ENCODE peak calls at places on chromosomes 12 and 14, in seven cellular contexts. One of them, this sample, is unnamed.
A peak's percentile ranks its signal among the peaks of the same experiment; 100 is the strongest.

GRCh38 chr12:132502149-132502881 is 12.4 kb downstream of the FBRSL1 start:
- DNase-seq in right cardiac atrium: no peak
- DNase-seq in heart left ventricle: no peak
- DNase-seq in AG04450: no peak
- DNase-seq in left lung: no peak
- DNase-seq in lower lobe of right lung: no peak
- DNase-seq in H9: peak; percentile 93
- DNase-seq in this sample: no peak

GRCh38 chr12:97960741-97961608 is 498.4 kb downstream of the RMST start:
- DNase-seq in right cardiac atrium: no peak
- DNase-seq in heart left ventricle: no peak
- DNase-seq in AG04450: no peak
- DNase-seq in left lung: no peak
- DNase-seq in lower lobe of right lung: no peak
- DNase-seq in H9: peak; percentile 63
- DNase-seq in this sample: no peak

GRCh38 chr12:23686095-23686494 is 263.4 kb downstream of the SOX5 start:
- DNase-seq in right cardiac atrium: no peak
- DNase-seq in heart left ventricle: no peak
- DNase-seq in AG04450: no peak
- DNase-seq in left lung: no peak
- DNase-seq in lower lobe of right lung: no peak
- DNase-seq in H9: no peak
- DNase-seq in this sample: no peak

GRCh38 chr14:79510659-79511058 is 700.6 kb downstream of the DIO2 start:
- DNase-seq in right cardiac atrium: no peak
- DNase-seq in heart left ventricle: no peak
- DNase-seq in AG04450: peak; percentile 6
- DNase-seq in left lung: no peak
- DNase-seq in lower lobe of right lung: no peak
- DNase-seq in H9: no peak
- DNase-seq in this sample: no peak

GRCh38 chr12:115398311-115398781 is 714.4 kb upstream of the TBX3 start:
- DNase-seq in right cardiac atrium: no peak
- DNase-seq in heart left ventricle: no peak
- DNase-seq in AG04450: no peak
- DNase-seq in left lung: no peak
- DNase-seq in lower lobe of right lung: no peak
- DNase-seq in H9: no peak
- DNase-seq in this sample: no peak

GRCh38 chr12:102474438-102475064 is 5.8 kb downstream of the IGF1 start:
- DNase-seq in right cardiac atrium: no peak
- DNase-seq in heart left ventricle: no peak
- DNase-seq in AG04450: no peak
- DNase-seq in left lung: no peak
- DNase-seq in lower lobe of right lung: no peak
- DNase-seq in H9: no peak
- DNase-seq in this sample: no peak

GRCh38 chr12:91388573-91388972 is 206.0 kb upstream of the DCN start:
- DNase-seq in right cardiac atrium: no peak
- DNase-seq in heart left ventricle: no peak
- DNase-seq in AG04450: no peak
- DNase-seq in left lung: no peak
- DNase-seq in lower lobe of right lung: no peak
- DNase-seq in H9: no peak
- DNase-seq in this sample: no peak

GRCh38 chr12:114404451-114405198 is 1.3 kb downstream of the TBX5 start:
- DNase-seq in right cardiac atrium: no peak
- DNase-seq in heart left ventricle: no peak
- DNase-seq in AG04450: no peak
- DNase-seq in left lung: no peak
- DNase-seq in lower lobe of right lung: no peak
- DNase-seq in H9: no peak
- DNase-seq in this sample: no peak

GRCh38 chr12:7376196-7376595 is 67.8 kb downstream of the CD163L1 start:
- DNase-seq in right cardiac atrium: no peak
- DNase-seq in heart left ventricle: no peak
- DNase-seq in AG04450: peak; percentile 7
- DNase-seq in left lung: no peak
- DNase-seq in lower lobe of right lung: no peak
- DNase-seq in H9: no peak
- DNase-seq in this sample: no peak

GRCh38 chr14:98599082-98599481 is 672.9 kb downstream of the BCL11B start:
- DNase-seq in right cardiac atrium: no peak
- DNase-seq in heart left ventricle: no peak
- DNase-seq in AG04450: no peak
- DNase-seq in left lung: no peak
- DNase-seq in lower lobe of right lung: no peak
- DNase-seq in H9: no peak
- DNase-seq in this sample: no peak

GRCh38 chr12:63362801-63363200 is 211.8 kb upstream of the AVPR1A start:
- DNase-seq in right cardiac atrium: no peak
- DNase-seq in heart left ventricle: no peak
- DNase-seq in AG04450: no peak
- DNase-seq in left lung: no peak
- DNase-seq in lower lobe of right lung: no peak
- DNase-seq in H9: no peak
- DNase-seq in this sample: no peak

GRCh38 chr12:49057888-49058287 is 2.7 kb downstream of the KMT2D start:
- DNase-seq in right cardiac atrium: no peak
- DNase-seq in heart left ventricle: peak; percentile 28
- DNase-seq in AG04450: no peak
- DNase-seq in left lung: no peak
- DNase-seq in lower lobe of right lung: no peak
- DNase-seq in H9: no peak
- DNase-seq in this sample: no peak

GRCh38 chr12:27382126-27382795 is 49.6 kb downstream of the BMAL2 start:
- DNase-seq in right cardiac atrium: no peak
- DNase-seq in heart left ventricle: no peak
- DNase-seq in AG04450: no peak
- DNase-seq in left lung: no peak
- DNase-seq in lower lobe of right lung: no peak
- DNase-seq in H9: no peak
- DNase-seq in this sample: no peak

GRCh38 chr12:91127751-91128150 is 16.5 kb upstream of the LUM start:
- DNase-seq in right cardiac atrium: no peak
- DNase-seq in heart left ventricle: no peak
- DNase-seq in AG04450: no peak
- DNase-seq in left lung: no peak
- DNase-seq in lower lobe of right lung: no peak
- DNase-seq in H9: no peak
- DNase-seq in this sample: no peak

GRCh38 chr14:32038876-32039275 is 38.2 kb upstream of the ARHGAP5 start:
- DNase-seq in right cardiac atrium: no peak
- DNase-seq in heart left ventricle: no peak
- DNase-seq in AG04450: no peak
- DNase-seq in left lung: no peak
- DNase-seq in lower lobe of right lung: no peak
- DNase-seq in H9: no peak
- DNase-seq in this sample: no peak

GRCh38 chr14:100498068-100498467 is 89.1 kb downstream of the BEGAIN start:
- DNase-seq in right cardiac atrium: no peak
- DNase-seq in heart left ventricle: no peak
- DNase-seq in AG04450: no peak
- DNase-seq in left lung: no peak
- DNase-seq in lower lobe of right lung: no peak
- DNase-seq in H9: no peak
- DNase-seq in this sample: no peak

GRCh38 chr14:45238988-45239387 is 14.0 kb downstream of the MIS18BP1 start:
- DNase-seq in right cardiac atrium: no peak
- DNase-seq in heart left ventricle: no peak
- DNase-seq in AG04450: no peak
- DNase-seq in left lung: no peak
- DNase-seq in lower lobe of right lung: no peak
- DNase-seq in H9: no peak
- DNase-seq in this sample: no peak

GRCh38 chr14:61542848-61543790 is 152.2 kb upstream of the HIF1A start:
- DNase-seq in right cardiac atrium: no peak
- DNase-seq in heart left ventricle: no peak
- DNase-seq in AG04450: no peak
- DNase-seq in left lung: no peak
- DNase-seq in lower lobe of right lung: no peak
- DNase-seq in H9: no peak
- DNase-seq in this sample: no peak
- H3K27ac ChIP-seq in right cardiac atrium: peak overlapping the region; percentile 91
- H3K27ac ChIP-seq in heart left ventricle: peak overlapping the region; percentile 37
- H3K27ac ChIP-seq in AG04450: no peak overlapping the region
- H3K27ac ChIP-seq in left lung: peak overlapping the region; percentile 66
- H3K27ac ChIP-seq in lower lobe of right lung: peak overlapping the region; percentile 54
- H3K27ac ChIP-seq in H9: no peak overlapping the region
- H3K27ac ChIP-seq in this sample: peak overlapping the region; percentile 75

DNA sequence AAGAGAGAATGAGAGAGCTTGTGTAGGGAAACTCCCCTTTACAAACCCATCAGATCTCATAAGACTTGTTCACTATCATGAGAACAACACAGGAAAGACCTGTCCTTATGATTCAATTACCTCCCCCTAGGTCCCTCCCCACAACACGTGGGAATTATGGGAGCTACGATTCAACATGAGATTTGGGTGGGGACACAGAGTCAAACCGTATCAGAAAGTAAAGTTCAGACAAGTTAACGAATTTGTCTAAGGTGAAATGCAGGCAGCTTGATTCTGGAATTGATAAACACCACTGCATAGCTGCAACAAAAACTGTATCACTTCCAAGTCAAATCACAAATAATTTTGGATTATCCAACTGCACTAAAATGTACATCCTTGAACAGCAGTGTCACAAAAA is 47.4 kb downstream of the FOXN3 start:
- DNase-seq in right cardiac atrium: no peak
- DNase-seq in heart left ventricle: no peak
- DNase-seq in AG04450: no peak
- DNase-seq in left lung: no peak
- DNase-seq in lower lobe of right lung: no peak
- DNase-seq in H9: peak; percentile 2
- DNase-seq in this sample: no peak
- H3K27ac ChIP-seq in right cardiac atrium: no peak overlapping the region
- H3K27ac ChIP-seq in heart left ventricle: no peak overlapping the region
- H3K27ac ChIP-seq in AG04450: no peak overlapping the region
- H3K27ac ChIP-seq in left lung: no peak overlapping the region
- H3K27ac ChIP-seq in lower lobe of right lung: no peak overlapping the region
- H3K27ac ChIP-seq in H9: no peak overlapping the region
- H3K27ac ChIP-seq in this sample: no peak overlapping the region

GRCh38 chr14:66238969-66239368 is 247.2 kb upstream of the CCDC196 start:
- DNase-seq in right cardiac atrium: no peak
- DNase-seq in heart left ventricle: no peak
- DNase-seq in AG04450: no peak
- DNase-seq in left lung: no peak
- DNase-seq in lower lobe of right lung: no peak
- DNase-seq in H9: no peak
- DNase-seq in this sample: no peak
- H3K27ac ChIP-seq in right cardiac atrium: no peak overlapping the region
- H3K27ac ChIP-seq in heart left ventricle: no peak overlapping the region
- H3K27ac ChIP-seq in AG04450: no peak overlapping the region
- H3K27ac ChIP-seq in left lung: no peak overlapping the region
- H3K27ac ChIP-seq in lower lobe of right lung: no peak overlapping the region
- H3K27ac ChIP-seq in H9: no peak overlapping the region
- H3K27ac ChIP-seq in this sample: no peak overlapping the region

GRCh38 chr12:121205491-121205890 is 4.4 kb upstream of the P2RX4 start:
- DNase-seq in right cardiac atrium: no peak
- DNase-seq in heart left ventricle: no peak
- DNase-seq in AG04450: no peak
- DNase-seq in left lung: no peak
- DNase-seq in lower lobe of right lung: no peak
- DNase-seq in H9: no peak
- DNase-seq in this sample: no peak

GRCh38 chr12:121212875-121213274 is 2.9 kb downstream of the P2RX4 start:
- DNase-seq in right cardiac atrium: no peak
- DNase-seq in heart left ventricle: peak; percentile 3
- DNase-seq in AG04450: no peak
- DNase-seq in left lung: no peak
- DNase-seq in lower lobe of right lung: no peak
- DNase-seq in H9: no peak
- DNase-seq in this sample: no peak

GRCh38 chr12:121209629-121210572 is at the start of gene P2RX4:
- DNase-seq in right cardiac atrium: peak; percentile 96
- DNase-seq in heart left ventricle: peak; percentile 95
- DNase-seq in AG04450: no peak
- DNase-seq in left lung: peak; percentile 99
- DNase-seq in lower lobe of right lung: peak; percentile 92
- DNase-seq in H9: peak; percentile 93
- DNase-seq in this sample: peak; percentile 33

GRCh38 chr12:121214171-121214777 is 4.3 kb downstream of the P2RX4 start:
- DNase-seq in right cardiac atrium: no peak
- DNase-seq in heart left ventricle: no peak
- DNase-seq in AG04450: no peak
- DNase-seq in left lung: no peak
- DNase-seq in lower lobe of right lung: no peak
- DNase-seq in H9: no peak
- DNase-seq in this sample: no peak

DNA sequence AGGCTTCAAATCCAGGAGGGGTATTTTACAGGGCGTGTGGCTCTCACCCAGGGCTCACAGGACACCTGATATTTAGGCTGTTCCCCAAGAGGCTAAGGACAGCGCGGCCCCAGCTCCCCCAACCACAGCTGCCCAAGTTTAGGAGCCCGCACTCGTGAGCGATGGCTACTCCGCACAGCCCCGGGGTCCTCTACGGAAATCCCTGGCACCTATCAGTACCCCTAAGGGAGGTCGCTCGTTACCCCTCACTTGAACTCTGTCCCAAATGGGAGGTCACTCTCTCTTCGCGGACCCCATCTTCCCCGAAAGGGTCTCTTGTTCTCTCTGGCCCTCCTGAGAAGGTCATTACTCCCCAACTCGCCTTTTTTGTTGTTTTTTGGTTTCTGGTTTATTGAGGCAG is 708 bp upstream of the P2RX4 start:
- DNase-seq in right cardiac atrium: no peak
- DNase-seq in heart left ventricle: peak; percentile 49
- DNase-seq in AG04450: no peak
- DNase-seq in left lung: peak; percentile 68
- DNase-seq in lower lobe of right lung: no peak
- DNase-seq in H9: no peak
- DNase-seq in this sample: no peak
- H3K27ac ChIP-seq in right cardiac atrium: no peak overlapping the region
- H3K27ac ChIP-seq in heart left ventricle: peak overlapping the region; percentile 89
- H3K27ac ChIP-seq in AG04450: no peak overlapping the region
- H3K27ac ChIP-seq in left lung: no peak overlapping the region
- H3K27ac ChIP-seq in lower lobe of right lung: peak overlapping the region; percentile 95
- H3K27ac ChIP-seq in H9: no peak overlapping the region
- H3K27ac ChIP-seq in this sample: peak overlapping the region; percentile 76

This sample was measured in thoracic aorta.